ENCODE peak calls at places on chromosomes 3 and 15, in seven cellular contexts. One of them, this sample, is unnamed.

GRCh38 chr3:188583476-188584161 is 429.7 kb downstream of the LPP start:
- DNase-seq in transverse colon: peak; percentile 61
- DNase-seq in heart left ventricle: no peak
- DNase-seq in SK-N-SH: no peak
- DNase-seq in spleen: no peak
- DNase-seq in A673: peak; percentile 11
- DNase-seq in cardiac muscle cell: peak; percentile 29
- DNase-seq in this sample: no peak

GRCh38 chr3:156211583-156211982 is 91.2 kb downstream of the KCNAB1 start:
- DNase-seq in transverse colon: no peak
- DNase-seq in heart left ventricle: no peak
- DNase-seq in SK-N-SH: no peak
- DNase-seq in spleen: no peak
- DNase-seq in A673: no peak
- DNase-seq in cardiac muscle cell: peak; percentile 35
- DNase-seq in this sample: no peak

GRCh38 chr15:58524247-58524646 is 92.5 kb downstream of the LIPC start:
- DNase-seq in transverse colon: no peak
- DNase-seq in heart left ventricle: no peak
- DNase-seq in SK-N-SH: no peak
- DNase-seq in spleen: no peak
- DNase-seq in A673: no peak
- DNase-seq in cardiac muscle cell: peak; percentile 52
- DNase-seq in this sample: no peak

GRCh38 chr15:97520689-97521088 is 439.8 kb upstream of the ARRDC4 start:
- DNase-seq in transverse colon: no peak
- DNase-seq in heart left ventricle: no peak
- DNase-seq in SK-N-SH: no peak
- DNase-seq in spleen: no peak
- DNase-seq in A673: no peak
- DNase-seq in cardiac muscle cell: no peak
- DNase-seq in this sample: no peak

GRCh38 chr3:1468145-1468544 is 375.3 kb downstream of the CNTN6 start:
- DNase-seq in transverse colon: no peak
- DNase-seq in heart left ventricle: no peak
- DNase-seq in SK-N-SH: no peak
- DNase-seq in spleen: no peak
- DNase-seq in A673: no peak
- DNase-seq in cardiac muscle cell: no peak
- DNase-seq in this sample: no peak

GRCh38 chr3:31456373-31456772 is 76.4 kb upstream of the STT3B start:
- DNase-seq in transverse colon: no peak
- DNase-seq in heart left ventricle: no peak
- DNase-seq in SK-N-SH: no peak
- DNase-seq in spleen: no peak
- DNase-seq in A673: no peak
- DNase-seq in cardiac muscle cell: no peak
- DNase-seq in this sample: no peak

GRCh38 chr15:51738553-51738952 is 1.1 kb upstream of the LYSMD2 start:
- DNase-seq in transverse colon: no peak
- DNase-seq in heart left ventricle: no peak
- DNase-seq in SK-N-SH: no peak
- DNase-seq in spleen: no peak
- DNase-seq in A673: no peak
- DNase-seq in cardiac muscle cell: no peak
- DNase-seq in this sample: no peak

GRCh38 chr3:14587733-14588360 is 47.7 kb upstream of the GRIP2 start:
- DNase-seq in transverse colon: no peak
- DNase-seq in heart left ventricle: no peak
- DNase-seq in SK-N-SH: no peak
- DNase-seq in spleen: no peak
- DNase-seq in A673: no peak
- DNase-seq in cardiac muscle cell: peak; percentile 33
- DNase-seq in this sample: no peak

GRCh38 chr15:76173317-76173834 is 113.6 kb downstream of the TMEM266 start:
- DNase-seq in transverse colon: no peak
- DNase-seq in heart left ventricle: no peak
- DNase-seq in SK-N-SH: no peak
- DNase-seq in spleen: no peak
- DNase-seq in A673: no peak
- DNase-seq in cardiac muscle cell: no peak
- DNase-seq in this sample: no peak

GRCh38 chr15:55900019-55900418 is 93.4 kb downstream of the NEDD4 start:
- DNase-seq in transverse colon: no peak
- DNase-seq in heart left ventricle: no peak
- DNase-seq in SK-N-SH: no peak
- DNase-seq in spleen: no peak
- DNase-seq in A673: no peak
- DNase-seq in cardiac muscle cell: no peak
- DNase-seq in this sample: no peak

GRCh38 chr15:39925112-39925830 is 5.2 kb upstream of the GPR176 start:
- DNase-seq in transverse colon: no peak
- DNase-seq in heart left ventricle: no peak
- DNase-seq in SK-N-SH: no peak
- DNase-seq in spleen: no peak
- DNase-seq in A673: peak; percentile 32
- DNase-seq in cardiac muscle cell: no peak
- DNase-seq in this sample: no peak

GRCh38 chr15:69987492-69988482 is 109.9 kb downstream of the TLE3 start:
- DNase-seq in transverse colon: no peak
- DNase-seq in heart left ventricle: no peak
- DNase-seq in SK-N-SH: no peak
- DNase-seq in spleen: no peak
- DNase-seq in A673: no peak
- DNase-seq in cardiac muscle cell: no peak
- DNase-seq in this sample: no peak

GRCh38 chr3:21795152-21795837 is 44.3 kb upstream of the ZNF385D start:
- DNase-seq in transverse colon: no peak
- DNase-seq in heart left ventricle: peak; percentile 76
- DNase-seq in SK-N-SH: peak; percentile 59
- DNase-seq in spleen: no peak
- DNase-seq in A673: no peak
- DNase-seq in cardiac muscle cell: no peak
- DNase-seq in this sample: no peak

GRCh38 chr3:177516130-177517011 is 319.1 kb upstream of the TBL1XR1 start:
- DNase-seq in transverse colon: no peak
- DNase-seq in heart left ventricle: no peak
- DNase-seq in SK-N-SH: no peak
- DNase-seq in spleen: peak; percentile 74
- DNase-seq in A673: peak; percentile 42
- DNase-seq in cardiac muscle cell: peak; percentile 99
- DNase-seq in this sample: peak; percentile 21

DNA sequence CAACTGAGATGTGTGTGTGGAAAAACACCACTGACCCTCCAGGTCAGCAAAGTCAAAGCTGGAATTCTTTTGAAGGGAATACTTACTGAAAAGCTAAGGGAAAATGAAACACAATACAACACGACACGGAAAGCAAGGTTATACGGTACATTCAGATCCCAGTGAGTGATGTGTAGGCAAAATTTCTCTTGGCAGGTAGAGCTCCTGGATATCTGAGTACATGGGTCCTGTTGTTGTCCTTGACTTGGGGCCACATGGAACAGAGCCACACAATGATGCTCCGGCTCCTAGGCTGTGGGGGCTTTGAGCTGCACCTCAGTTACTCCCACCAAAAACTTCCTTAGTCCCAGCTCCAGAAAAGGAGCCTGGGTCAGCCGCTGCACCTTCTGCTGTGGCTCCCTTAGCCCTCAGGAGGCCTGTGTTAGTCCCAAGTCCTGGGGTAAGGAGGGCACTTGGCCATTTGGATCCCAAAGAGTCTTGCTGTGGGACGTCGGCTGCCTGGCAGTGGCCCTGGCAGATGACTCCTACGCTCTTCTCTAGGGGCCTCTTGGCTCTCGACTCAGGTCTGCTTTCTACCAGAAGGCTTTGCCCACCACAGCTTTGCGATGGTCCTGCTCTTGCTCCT is 95.6 kb downstream of the ADCY5 start:
- DNase-seq in transverse colon: no peak
- DNase-seq in heart left ventricle: no peak
- DNase-seq in SK-N-SH: no peak
- DNase-seq in spleen: peak; percentile 62
- DNase-seq in A673: no peak
- DNase-seq in cardiac muscle cell: no peak
- DNase-seq in this sample: no peak
- H3K27ac ChIP-seq in transverse colon: no peak overlapping the region
- H3K27ac ChIP-seq in heart left ventricle: peak overlapping the region; percentile 64
- H3K27ac ChIP-seq in SK-N-SH: no peak overlapping the region
- H3K27ac ChIP-seq in spleen: no peak overlapping the region
- H3K27ac ChIP-seq in A673: no peak overlapping the region
- H3K27ac ChIP-seq in cardiac muscle cell: no peak overlapping the region
- H3K27ac ChIP-seq in this sample: no peak overlapping the region

GRCh38 chr3:124699033-124699432 is 31.2 kb upstream of the UMPS start:
- DNase-seq in transverse colon: no peak
- DNase-seq in heart left ventricle: no peak
- DNase-seq in SK-N-SH: no peak
- DNase-seq in spleen: no peak
- DNase-seq in A673: no peak
- DNase-seq in cardiac muscle cell: no peak
- DNase-seq in this sample: no peak
- TF ChIP-seq CTCF in transverse colon: no peak
- TF ChIP-seq CTCF in heart left ventricle: no peak
- TF ChIP-seq CTCF in SK-N-SH: no peak
- TF ChIP-seq CTCF in spleen: no peak
- TF ChIP-seq CTCF in A673: no peak
- TF ChIP-seq CTCF in cardiac muscle cell: no peak
- TF ChIP-seq CTCF in this sample: no peak

DNA sequence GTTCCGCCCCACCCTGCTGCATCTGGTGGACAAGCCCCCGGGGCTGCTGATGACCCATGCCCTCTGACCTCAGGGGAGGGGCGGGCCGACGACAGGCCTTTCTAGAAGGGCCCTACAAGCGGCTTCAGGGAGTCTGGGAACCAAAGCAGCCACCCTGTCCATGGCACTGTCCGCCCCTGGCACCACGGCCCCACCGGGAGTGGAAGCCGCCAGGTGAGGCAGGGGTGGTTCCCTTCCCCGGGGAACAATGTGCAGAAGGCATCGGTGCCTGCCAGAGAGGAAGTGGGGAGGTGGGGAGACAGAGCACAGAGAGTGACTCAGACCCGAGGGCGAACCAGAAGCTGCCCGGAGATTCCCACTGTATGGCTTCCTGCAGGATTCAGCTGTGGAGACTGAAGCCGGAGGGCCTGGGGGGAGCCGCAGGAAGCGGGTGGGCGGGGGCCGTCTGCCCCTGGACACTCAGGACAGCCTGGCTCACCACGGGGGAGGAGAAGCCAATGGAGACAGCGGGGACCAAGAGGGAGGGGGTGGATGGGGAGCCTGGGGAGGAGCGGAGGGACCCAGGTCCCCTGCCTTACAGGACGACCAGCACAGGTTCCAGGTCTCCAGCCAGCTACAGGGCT is 134.0 kb downstream of the TPRA1 start:
- DNase-seq in transverse colon: no peak
- DNase-seq in heart left ventricle: no peak
- DNase-seq in SK-N-SH: no peak
- DNase-seq in spleen: peak; percentile 61
- DNase-seq in A673: no peak
- DNase-seq in cardiac muscle cell: peak; percentile 63
- DNase-seq in this sample: peak; percentile 66
- H3K4me3 ChIP-seq in transverse colon: no peak overlapping the region
- H3K4me3 ChIP-seq in heart left ventricle: no peak overlapping the region
- H3K4me3 ChIP-seq in SK-N-SH: no peak overlapping the region
- H3K4me3 ChIP-seq in spleen: no peak overlapping the region
- H3K4me3 ChIP-seq in A673: no peak overlapping the region
- H3K4me3 ChIP-seq in cardiac muscle cell: no peak overlapping the region
- H3K4me3 ChIP-seq in this sample: no peak overlapping the region

GRCh38 chr3:128385080-128385832 is 81.4 kb downstream of the DNAJB8 start:
- DNase-seq in transverse colon: peak; percentile 26
- DNase-seq in heart left ventricle: peak; percentile 83
- DNase-seq in SK-N-SH: no peak
- DNase-seq in spleen: no peak
- DNase-seq in A673: no peak
- DNase-seq in cardiac muscle cell: peak; percentile 90
- DNase-seq in this sample: peak; percentile 78

GRCh38 chr3:128381609-128382008 is 85.1 kb downstream of the DNAJB8 start:
- DNase-seq in transverse colon: no peak
- DNase-seq in heart left ventricle: no peak
- DNase-seq in SK-N-SH: no peak
- DNase-seq in spleen: no peak
- DNase-seq in A673: no peak
- DNase-seq in cardiac muscle cell: no peak
- DNase-seq in this sample: no peak

GRCh38 chr3:128382221-128382807 is 84.4 kb downstream of the DNAJB8 start:
- DNase-seq in transverse colon: peak; percentile 74
- DNase-seq in heart left ventricle: no peak
- DNase-seq in SK-N-SH: no peak
- DNase-seq in spleen: no peak
- DNase-seq in A673: no peak
- DNase-seq in cardiac muscle cell: no peak
- DNase-seq in this sample: no peak

GRCh38 chr3:128380719-128381118 is 86.0 kb downstream of the DNAJB8 start:
- DNase-seq in transverse colon: no peak
- DNase-seq in heart left ventricle: no peak
- DNase-seq in SK-N-SH: no peak
- DNase-seq in spleen: no peak
- DNase-seq in A673: no peak
- DNase-seq in cardiac muscle cell: no peak
- DNase-seq in this sample: no peak

DNA sequence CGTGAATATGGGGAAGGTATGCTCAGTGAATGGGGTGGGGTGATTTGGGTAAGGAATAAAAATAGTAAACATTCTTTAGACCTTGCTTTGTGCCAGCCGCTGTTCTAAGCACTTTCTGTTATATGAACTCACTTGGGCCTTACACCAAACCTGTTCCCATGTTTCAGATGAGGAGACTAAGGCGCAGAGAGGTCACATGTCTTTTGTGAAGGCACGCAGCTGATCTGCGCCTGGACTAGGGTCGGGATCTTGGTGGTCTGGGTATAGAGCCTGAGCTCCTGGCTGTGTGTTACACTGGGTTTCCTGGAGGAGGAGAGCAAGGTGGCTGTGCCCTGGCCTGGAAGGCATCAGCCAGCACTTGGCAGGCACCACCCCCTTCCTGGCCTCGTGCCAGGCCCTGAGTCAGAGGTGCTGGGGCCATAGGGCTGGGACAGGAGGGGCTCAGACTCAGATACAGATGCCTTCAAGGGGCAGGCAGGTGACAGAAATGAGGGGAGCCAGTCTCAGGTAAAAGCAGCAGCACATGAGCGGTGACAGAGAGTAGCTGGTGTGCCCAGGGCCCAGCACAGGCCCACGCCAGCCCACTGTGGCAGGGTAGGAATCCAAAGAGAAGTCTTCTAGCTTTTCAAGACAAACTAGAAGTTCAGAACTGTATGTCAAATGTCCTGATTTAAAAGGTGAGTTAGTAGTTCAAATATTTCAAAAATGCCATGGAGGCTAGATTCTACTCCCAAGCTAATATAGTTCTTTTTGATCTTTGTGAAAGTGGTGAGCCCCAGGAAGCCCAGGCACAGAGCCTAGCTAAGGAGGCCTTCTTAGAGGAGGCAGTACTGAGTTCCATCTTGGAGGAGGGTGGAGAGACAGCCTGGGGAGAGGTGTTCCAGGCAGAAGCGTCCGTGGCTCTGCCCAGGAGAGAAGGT is 83.1 kb downstream of the DNAJB8 start:
- DNase-seq in transverse colon: peak; percentile 81
- DNase-seq in heart left ventricle: peak; percentile 85
- DNase-seq in SK-N-SH: peak; percentile 91
- DNase-seq in spleen: no peak
- DNase-seq in A673: peak; percentile 57
- DNase-seq in cardiac muscle cell: peak; percentile 47
- DNase-seq in this sample: no peak
- H3K27ac ChIP-seq in transverse colon: peak overlapping the region; percentile 56
- H3K27ac ChIP-seq in heart left ventricle: peak overlapping the region; percentile 68
- H3K27ac ChIP-seq in SK-N-SH: no peak overlapping the region
- H3K27ac ChIP-seq in spleen: no peak overlapping the region
- H3K27ac ChIP-seq in A673: no peak overlapping the region
- H3K27ac ChIP-seq in cardiac muscle cell: peak overlapping the region; percentile 76
- H3K27ac ChIP-seq in this sample: no peak overlapping the region

GRCh38 chr3:127820221-127820870 is 2.0 kb downstream of the MGLL start:
- DNase-seq in transverse colon: peak; percentile 31
- DNase-seq in heart left ventricle: no peak
- DNase-seq in SK-N-SH: peak; percentile 53
- DNase-seq in spleen: no peak
- DNase-seq in A673: peak; percentile 32
- DNase-seq in cardiac muscle cell: peak; percentile 14
- DNase-seq in this sample: no peak
- TF ChIP-seq CTCF in transverse colon: no peak
- TF ChIP-seq CTCF in heart left ventricle: no peak
- TF ChIP-seq CTCF in SK-N-SH: peak; percentile 29
- TF ChIP-seq CTCF in spleen: no peak
- TF ChIP-seq CTCF in A673: no peak
- TF ChIP-seq CTCF in cardiac muscle cell: peak; percentile 11
- TF ChIP-seq CTCF in this sample: no peak